ENCODE peak calls at places on chromosomes 12 and 14, in six cellular contexts. One of them, this sample, is unnamed.

GRCh38 chr14:63478437-63478852 is 64.7 kb downstream of the PPP2R5E start:
- DNase-seq in fibroblast of lung: no peak
- DNase-seq in HL-60: no peak
- DNase-seq in ovary: no peak
- DNase-seq in DND-41: no peak
- DNase-seq in fibroblast of pulmonary artery: no peak
- DNase-seq in this sample: no peak

GRCh38 chr12:117272690-117273089 is 82.4 kb upstream of the FBXO21 start:
- DNase-seq in fibroblast of lung: no peak
- DNase-seq in HL-60: no peak
- DNase-seq in ovary: no peak
- DNase-seq in DND-41: no peak
- DNase-seq in fibroblast of pulmonary artery: no peak
- DNase-seq in this sample: no peak

GRCh38 chr14:88321692-88322504 is 1.2 kb downstream of the KCNK10 start:
- DNase-seq in fibroblast of lung: no peak
- DNase-seq in HL-60: no peak
- DNase-seq in ovary: no peak
- DNase-seq in DND-41: no peak
- DNase-seq in fibroblast of pulmonary artery: no peak
- DNase-seq in this sample: no peak

GRCh38 chr14:93946104-93946503 is 19.0 kb downstream of the FAM181A start:
- DNase-seq in fibroblast of lung: peak; percentile 27
- DNase-seq in HL-60: no peak
- DNase-seq in ovary: no peak
- DNase-seq in DND-41: no peak
- DNase-seq in fibroblast of pulmonary artery: no peak
- DNase-seq in this sample: no peak

GRCh38 chr12:6968426-6968825 is 2.0 kb downstream of the PHB2 start:
- DNase-seq in fibroblast of lung: no peak
- DNase-seq in HL-60: no peak
- DNase-seq in ovary: no peak
- DNase-seq in DND-41: no peak
- DNase-seq in fibroblast of pulmonary artery: no peak
- DNase-seq in this sample: no peak

GRCh38 chr14:104888489-104889373 is 23.7 kb downstream of the CEP170B start:
- DNase-seq in fibroblast of lung: no peak
- DNase-seq in HL-60: no peak
- DNase-seq in ovary: no peak
- DNase-seq in DND-41: no peak
- DNase-seq in fibroblast of pulmonary artery: no peak
- DNase-seq in this sample: no peak

GRCh38 chr14:65412881-65413738 is 580 bp downstream of the FUT8 start:
- DNase-seq in fibroblast of lung: peak; percentile 72
- DNase-seq in HL-60: peak; percentile 46
- DNase-seq in ovary: peak; percentile 16
- DNase-seq in DND-41: peak; percentile 82
- DNase-seq in fibroblast of pulmonary artery: peak; percentile 74
- DNase-seq in this sample: peak; percentile 38

GRCh38 chr12:102232446-102232845 is 34.8 kb upstream of the PMCH start:
- DNase-seq in fibroblast of lung: peak; percentile 36
- DNase-seq in HL-60: no peak
- DNase-seq in ovary: peak; percentile 25
- DNase-seq in DND-41: no peak
- DNase-seq in fibroblast of pulmonary artery: no peak
- DNase-seq in this sample: peak; percentile 1

GRCh38 chr12:95083938-95084337 is 10.5 kb upstream of the NR2C1 start:
- DNase-seq in fibroblast of lung: peak; percentile 95
- DNase-seq in HL-60: no peak
- DNase-seq in ovary: no peak
- DNase-seq in DND-41: no peak
- DNase-seq in fibroblast of pulmonary artery: peak; percentile 85
- DNase-seq in this sample: peak; percentile 84

GRCh38 chr12:32988982-32989381 is 92.4 kb upstream of the PKP2 start:
- DNase-seq in fibroblast of lung: no peak
- DNase-seq in HL-60: no peak
- DNase-seq in ovary: no peak
- DNase-seq in DND-41: no peak
- DNase-seq in fibroblast of pulmonary artery: peak; percentile 21
- DNase-seq in this sample: no peak

GRCh38 chr12:9064815-9065606 is 50.7 kb downstream of the A2M start:
- DNase-seq in fibroblast of lung: peak; percentile 55
- DNase-seq in HL-60: no peak
- DNase-seq in ovary: peak; percentile 81
- DNase-seq in DND-41: no peak
- DNase-seq in fibroblast of pulmonary artery: peak; percentile 41
- DNase-seq in this sample: no peak

GRCh38 chr14:86654558-86655184 is 1124.7 kb downstream of the FLRT2 start:
- DNase-seq in fibroblast of lung: peak; percentile 47
- DNase-seq in HL-60: peak; percentile 66
- DNase-seq in ovary: peak; percentile 21
- DNase-seq in DND-41: peak; percentile 64
- DNase-seq in fibroblast of pulmonary artery: peak; percentile 66
- DNase-seq in this sample: peak; percentile 6

GRCh38 chr14:58635041-58635440 is 2.7 kb upstream of the DACT1 start:
- DNase-seq in fibroblast of lung: no peak
- DNase-seq in HL-60: no peak
- DNase-seq in ovary: no peak
- DNase-seq in DND-41: no peak
- DNase-seq in fibroblast of pulmonary artery: no peak
- DNase-seq in this sample: no peak

GRCh38 chr12:28012333-28012918 is 39.9 kb upstream of the PTHLH start:
- DNase-seq in fibroblast of lung: no peak
- DNase-seq in HL-60: no peak
- DNase-seq in ovary: no peak
- DNase-seq in DND-41: no peak
- DNase-seq in fibroblast of pulmonary artery: no peak
- DNase-seq in this sample: no peak
- H3K4me3 ChIP-seq in fibroblast of lung: no peak overlapping the region
- H3K4me3 ChIP-seq in HL-60: no peak overlapping the region
- H3K4me3 ChIP-seq in ovary: no peak overlapping the region
- H3K4me3 ChIP-seq in DND-41: no peak overlapping the region
- H3K4me3 ChIP-seq in fibroblast of pulmonary artery: no peak overlapping the region
- H3K4me3 ChIP-seq in this sample: no peak overlapping the region

GRCh38 chr12:103705098-103705497 is 118.0 kb downstream of the STAB2 start:
- DNase-seq in fibroblast of lung: no peak
- DNase-seq in HL-60: no peak
- DNase-seq in ovary: no peak
- DNase-seq in DND-41: no peak
- DNase-seq in fibroblast of pulmonary artery: no peak
- DNase-seq in this sample: no peak

DNA sequence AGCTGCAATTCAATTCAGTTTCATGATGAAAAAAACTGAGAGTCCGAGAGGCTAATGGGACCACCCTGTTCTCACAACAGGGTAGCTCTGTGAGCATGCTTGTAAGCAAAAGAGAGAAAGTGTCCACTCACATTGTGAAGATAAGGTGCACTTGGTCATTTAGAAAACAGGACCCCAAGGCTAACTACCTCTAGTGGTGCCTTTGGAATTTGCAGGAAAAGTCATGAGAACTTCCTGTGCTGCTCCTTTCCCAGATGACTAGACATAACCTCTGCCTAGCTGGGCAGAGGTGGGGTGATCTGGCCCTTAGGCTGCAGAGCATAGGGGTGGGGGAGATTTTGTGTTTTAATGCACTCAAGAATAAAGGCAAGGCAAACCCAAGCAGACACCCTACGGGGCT is 118.9 kb downstream of the STAB2 start:
- DNase-seq in fibroblast of lung: no peak
- DNase-seq in HL-60: no peak
- DNase-seq in ovary: no peak
- DNase-seq in DND-41: no peak
- DNase-seq in fibroblast of pulmonary artery: no peak
- DNase-seq in this sample: no peak
- TF ChIP-seq CTCF in fibroblast of lung: no peak
- TF ChIP-seq CTCF in HL-60: no peak
- TF ChIP-seq CTCF in ovary: no peak
- TF ChIP-seq CTCF in DND-41: peak; percentile 14
- TF ChIP-seq CTCF in fibroblast of pulmonary artery: peak; percentile 11
- TF ChIP-seq CTCF in this sample: peak; percentile 9

GRCh38 chr12:56298828-56299227 is 1.3 kb downstream of the CS start:
- DNase-seq in fibroblast of lung: no peak
- DNase-seq in HL-60: no peak
- DNase-seq in ovary: no peak
- DNase-seq in DND-41: peak; percentile 20
- DNase-seq in fibroblast of pulmonary artery: no peak
- DNase-seq in this sample: no peak

GRCh38 chr12:56299308-56299852 is 750 bp downstream of the CS start:
- DNase-seq in fibroblast of lung: no peak
- DNase-seq in HL-60: peak; percentile 43
- DNase-seq in ovary: no peak
- DNase-seq in DND-41: no peak
- DNase-seq in fibroblast of pulmonary artery: no peak
- DNase-seq in this sample: no peak

GRCh38 chr12:56293785-56294184 is 6.3 kb downstream of the CS start:
- DNase-seq in fibroblast of lung: no peak
- DNase-seq in HL-60: no peak
- DNase-seq in ovary: no peak
- DNase-seq in DND-41: no peak
- DNase-seq in fibroblast of pulmonary artery: no peak
- DNase-seq in this sample: no peak

GRCh38 chr12:56297400-56297799 is 2.7 kb downstream of the CS start:
- DNase-seq in fibroblast of lung: no peak
- DNase-seq in HL-60: no peak
- DNase-seq in ovary: no peak
- DNase-seq in DND-41: no peak
- DNase-seq in fibroblast of pulmonary artery: no peak
- DNase-seq in this sample: no peak

GRCh38 chr12:56296207-56296785 is 3.8 kb downstream of the CS start:
- DNase-seq in fibroblast of lung: no peak
- DNase-seq in HL-60: peak; percentile 39
- DNase-seq in ovary: no peak
- DNase-seq in DND-41: no peak
- DNase-seq in fibroblast of pulmonary artery: no peak
- DNase-seq in this sample: no peak
- H3K4me3 ChIP-seq in fibroblast of lung: no peak overlapping the region
- H3K4me3 ChIP-seq in HL-60: no peak overlapping the region
- H3K4me3 ChIP-seq in ovary: no peak overlapping the region
- H3K4me3 ChIP-seq in DND-41: no peak overlapping the region
- H3K4me3 ChIP-seq in fibroblast of pulmonary artery: no peak overlapping the region
- H3K4me3 ChIP-seq in this sample: no peak overlapping the region

GRCh38 chr12:58803893-58804292 is 116.4 kb downstream of the LRIG3 start:
- DNase-seq in fibroblast of lung: peak; percentile 83
- DNase-seq in HL-60: no peak
- DNase-seq in ovary: peak; percentile 37
- DNase-seq in DND-41: no peak
- DNase-seq in fibroblast of pulmonary artery: peak; percentile 92
- DNase-seq in this sample: peak; percentile 97

GRCh38 chr12:58809064-58809607 is 111.2 kb downstream of the LRIG3 start:
- DNase-seq in fibroblast of lung: peak; percentile 40
- DNase-seq in HL-60: no peak
- DNase-seq in ovary: no peak
- DNase-seq in DND-41: no peak
- DNase-seq in fibroblast of pulmonary artery: no peak
- DNase-seq in this sample: no peak

GRCh38 chr12:58801986-58802385 is 118.3 kb downstream of the LRIG3 start:
- DNase-seq in fibroblast of lung: no peak
- DNase-seq in HL-60: no peak
- DNase-seq in ovary: no peak
- DNase-seq in DND-41: no peak
- DNase-seq in fibroblast of pulmonary artery: no peak
- DNase-seq in this sample: no peak

DNA sequence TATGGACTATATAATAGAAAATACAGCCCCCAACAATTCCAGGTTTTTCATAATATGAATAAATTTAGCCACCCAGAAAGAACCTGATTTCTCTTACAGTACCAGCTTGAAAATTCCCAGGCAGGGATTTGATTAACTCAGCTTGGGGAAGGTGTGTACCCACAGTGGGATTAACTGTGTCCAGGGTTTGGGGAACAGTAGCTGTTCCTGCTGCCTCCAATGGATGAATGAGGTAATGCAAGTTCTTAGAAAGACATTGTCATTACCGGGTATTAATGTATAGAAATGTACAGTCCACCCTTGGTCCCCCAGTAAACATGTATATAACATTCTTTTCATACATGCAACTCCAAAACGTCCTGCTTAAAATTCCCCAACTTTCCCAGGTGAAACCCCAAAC is 115.6 kb downstream of the LRIG3 start:
- DNase-seq in fibroblast of lung: no peak
- DNase-seq in HL-60: no peak
- DNase-seq in ovary: no peak
- DNase-seq in DND-41: no peak
- DNase-seq in fibroblast of pulmonary artery: no peak
- DNase-seq in this sample: no peak
- TF ChIP-seq CTCF in fibroblast of lung: no peak
- TF ChIP-seq CTCF in HL-60: no peak
- TF ChIP-seq CTCF in ovary: no peak
- TF ChIP-seq CTCF in DND-41: peak; percentile 55
- TF ChIP-seq CTCF in fibroblast of pulmonary artery: peak; percentile 50
- TF ChIP-seq CTCF in this sample: peak; percentile 39

DNA sequence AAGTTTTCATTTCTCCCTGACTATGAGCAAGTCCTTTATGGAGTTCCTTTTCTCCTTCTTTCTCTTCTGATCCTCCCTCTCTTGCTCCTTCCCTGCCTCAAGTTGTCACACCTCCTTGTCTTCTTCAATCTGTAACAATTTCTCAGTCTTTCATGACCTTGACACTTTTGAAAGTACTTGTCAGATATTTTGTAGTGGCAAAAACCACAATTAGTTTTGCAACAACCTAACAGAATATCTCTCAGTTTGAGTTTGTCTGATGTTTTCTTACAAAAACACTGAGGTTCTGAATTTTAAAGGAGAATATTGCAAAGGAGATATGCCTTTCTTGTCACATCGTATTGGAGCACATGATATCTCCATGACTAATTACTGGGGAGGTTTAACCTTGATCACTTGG is 4.1 kb upstream of the CRADD start:
- DNase-seq in fibroblast of lung: no peak
- DNase-seq in HL-60: no peak
- DNase-seq in ovary: no peak
- DNase-seq in DND-41: no peak
- DNase-seq in fibroblast of pulmonary artery: no peak
- DNase-seq in this sample: no peak
- H3K4me3 ChIP-seq in fibroblast of lung: no peak overlapping the region
- H3K4me3 ChIP-seq in HL-60: no peak overlapping the region
- H3K4me3 ChIP-seq in ovary: no peak overlapping the region
- H3K4me3 ChIP-seq in DND-41: no peak overlapping the region
- H3K4me3 ChIP-seq in fibroblast of pulmonary artery: no peak overlapping the region
- H3K4me3 ChIP-seq in this sample: no peak overlapping the region

DNA sequence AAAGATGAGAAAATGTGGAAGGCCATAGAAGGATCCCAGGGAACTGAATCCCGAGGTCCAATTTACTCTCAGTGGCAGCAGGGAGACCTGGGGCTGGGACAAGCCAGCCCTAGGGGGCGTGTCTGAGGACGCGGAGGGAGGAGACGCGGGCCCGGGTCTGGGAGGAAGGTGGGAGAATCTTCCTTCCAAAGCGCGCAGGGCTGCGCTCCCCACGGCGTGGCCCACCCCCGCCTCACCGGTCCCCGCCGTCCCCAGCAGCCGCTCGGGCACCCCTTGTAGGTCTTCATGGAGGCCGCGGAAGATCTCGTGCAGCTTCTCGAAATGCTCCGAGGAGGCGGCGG is 323 bp downstream of the VTI1B start:
- DNase-seq in fibroblast of lung: peak; percentile 42
- DNase-seq in HL-60: peak; percentile 29
- DNase-seq in ovary: peak; percentile 51
- DNase-seq in DND-41: peak; percentile 74
- DNase-seq in fibroblast of pulmonary artery: peak; percentile 44
- DNase-seq in this sample: no peak
- TF ChIP-seq CTCF in fibroblast of lung: no peak
- TF ChIP-seq CTCF in HL-60: no peak
- TF ChIP-seq CTCF in ovary: no peak
- TF ChIP-seq CTCF in DND-41: peak; percentile 34
- TF ChIP-seq CTCF in fibroblast of pulmonary artery: peak; percentile 5
- TF ChIP-seq CTCF in this sample: peak; percentile 8